ENCODE peak calls at places on chromosome 3, in seven cellular contexts. One of them, this sample, is unnamed.

GRCh38 chr3:190012314-190012782 is 108.3 kb downstream of the P3H2 start:
- DNase-seq in heart left ventricle: no peak
- DNase-seq in left lung: no peak
- DNase-seq in sigmoid colon: no peak
- DNase-seq in lung: no peak
- DNase-seq in stomach: no peak
- DNase-seq in psoas muscle: no peak
- DNase-seq in this sample: no peak

GRCh38 chr3:83193526-83193925 is 1432.1 kb upstream of the GBE1 start:
- DNase-seq in heart left ventricle: no peak
- DNase-seq in sigmoid colon: no peak
- DNase-seq in stomach: no peak
- DNase-seq in lung: no peak
- DNase-seq in psoas muscle: no peak
- DNase-seq in left lung: no peak
- DNase-seq in this sample: no peak

GRCh38 chr3:23175361-23176073 is 27.6 kb upstream of the UBE2E2 start:
- DNase-seq in sigmoid colon: no peak
- DNase-seq in left lung: no peak
- DNase-seq in heart left ventricle: no peak
- DNase-seq in lung: no peak
- DNase-seq in psoas muscle: no peak
- DNase-seq in stomach: no peak
- DNase-seq in this sample: no peak

GRCh38 chr3:45127130-45127822 is 18.9 kb downstream of the CDCP1 start:
- DNase-seq in lung: no peak
- DNase-seq in psoas muscle: no peak
- DNase-seq in sigmoid colon: no peak
- DNase-seq in stomach: no peak
- DNase-seq in left lung: no peak
- DNase-seq in heart left ventricle: no peak
- DNase-seq in this sample: no peak

GRCh38 chr3:125374996-125375941 is at the start of gene ZNF148:
- DNase-seq in psoas muscle: peak; percentile 95
- DNase-seq in stomach: peak; percentile 91
- DNase-seq in left lung: peak; percentile 93
- DNase-seq in lung: peak; percentile 91
- DNase-seq in heart left ventricle: peak; percentile 95
- DNase-seq in sigmoid colon: peak; percentile 93
- DNase-seq in this sample: peak; percentile 90

GRCh38 chr3:55860040-55860439 is 372.9 kb upstream of the WNT5A start:
- DNase-seq in psoas muscle: no peak
- DNase-seq in lung: no peak
- DNase-seq in left lung: no peak
- DNase-seq in sigmoid colon: no peak
- DNase-seq in heart left ventricle: no peak
- DNase-seq in stomach: no peak
- DNase-seq in this sample: no peak

GRCh38 chr3:22990291-22991200 is 212.6 kb upstream of the UBE2E2 start:
- DNase-seq in left lung: no peak
- DNase-seq in heart left ventricle: no peak
- DNase-seq in psoas muscle: no peak
- DNase-seq in stomach: no peak
- DNase-seq in lung: no peak
- DNase-seq in sigmoid colon: no peak
- DNase-seq in this sample: no peak

GRCh38 chr3:126557415-126557745 is 1.4 kb downstream of the C3orf22 start:
- DNase-seq in sigmoid colon: peak; percentile 50
- DNase-seq in lung: no peak
- DNase-seq in stomach: peak; percentile 21
- DNase-seq in heart left ventricle: peak; percentile 23
- DNase-seq in psoas muscle: peak; percentile 42
- DNase-seq in left lung: no peak
- DNase-seq in this sample: no peak

GRCh38 chr3:185717121-185717520 is 107.7 kb downstream of the IGF2BP2 start:
- DNase-seq in left lung: no peak
- DNase-seq in lung: no peak
- DNase-seq in stomach: no peak
- DNase-seq in heart left ventricle: no peak
- DNase-seq in sigmoid colon: no peak
- DNase-seq in psoas muscle: no peak
- DNase-seq in this sample: no peak

GRCh38 chr3:107421170-107421792 is 44.0 kb downstream of the CCDC54 start:
- DNase-seq in sigmoid colon: no peak
- DNase-seq in heart left ventricle: no peak
- DNase-seq in psoas muscle: no peak
- DNase-seq in lung: no peak
- DNase-seq in left lung: no peak
- DNase-seq in stomach: no peak
- DNase-seq in this sample: peak; percentile 29

GRCh38 chr3:14481018-14481645 is 59.0 kb downstream of the GRIP2 start:
- DNase-seq in stomach: no peak
- DNase-seq in psoas muscle: no peak
- DNase-seq in heart left ventricle: no peak
- DNase-seq in lung: no peak
- DNase-seq in left lung: no peak
- DNase-seq in sigmoid colon: no peak
- DNase-seq in this sample: no peak

GRCh38 chr3:177576754-177577153 is 379.5 kb upstream of the TBL1XR1 start:
- DNase-seq in left lung: no peak
- DNase-seq in heart left ventricle: no peak
- DNase-seq in psoas muscle: no peak
- DNase-seq in stomach: no peak
- DNase-seq in lung: no peak
- DNase-seq in sigmoid colon: no peak
- DNase-seq in this sample: no peak

GRCh38 chr3:167861649-167862048 is 126.1 kb downstream of the SERPINI1 start:
- DNase-seq in left lung: no peak
- DNase-seq in stomach: no peak
- DNase-seq in sigmoid colon: no peak
- DNase-seq in lung: no peak
- DNase-seq in psoas muscle: no peak
- DNase-seq in heart left ventricle: no peak
- DNase-seq in this sample: no peak

GRCh38 chr3:39541442-39541841 is 74.0 kb downstream of the MOBP start:
- DNase-seq in lung: no peak
- DNase-seq in sigmoid colon: no peak
- DNase-seq in psoas muscle: no peak
- DNase-seq in left lung: no peak
- DNase-seq in stomach: no peak
- DNase-seq in heart left ventricle: no peak
- DNase-seq in this sample: no peak

GRCh38 chr3:35639251-35640185 is at the start of gene ARPP21:
- DNase-seq in sigmoid colon: peak; percentile 46
- DNase-seq in heart left ventricle: peak; percentile 22
- DNase-seq in psoas muscle: peak; percentile 89
- DNase-seq in lung: no peak
- DNase-seq in stomach: no peak
- DNase-seq in left lung: no peak
- DNase-seq in this sample: peak; percentile 16

GRCh38 chr3:146746190-146746589 is 141.0 kb upstream of the PLSCR5 start:
- DNase-seq in stomach: no peak
- DNase-seq in heart left ventricle: no peak
- DNase-seq in left lung: no peak
- DNase-seq in psoas muscle: no peak
- DNase-seq in lung: no peak
- DNase-seq in sigmoid colon: no peak
- DNase-seq in this sample: no peak

GRCh38 chr3:161395115-161395514 is 23.8 kb upstream of the SPTSSB start:
- DNase-seq in stomach: no peak
- DNase-seq in left lung: no peak
- DNase-seq in lung: no peak
- DNase-seq in sigmoid colon: no peak
- DNase-seq in heart left ventricle: no peak
- DNase-seq in psoas muscle: no peak
- DNase-seq in this sample: no peak

GRCh38 chr3:36918050-36918449 is 26.8 kb downstream of the TRANK1 start:
- DNase-seq in lung: no peak
- DNase-seq in sigmoid colon: no peak
- DNase-seq in heart left ventricle: no peak
- DNase-seq in stomach: no peak
- DNase-seq in left lung: no peak
- DNase-seq in psoas muscle: no peak
- DNase-seq in this sample: no peak

GRCh38 chr3:39276746-39277145 is 3.1 kb downstream of the CX3CR1 start:
- DNase-seq in stomach: no peak
- DNase-seq in sigmoid colon: no peak
- DNase-seq in psoas muscle: no peak
- DNase-seq in lung: no peak
- DNase-seq in left lung: no peak
- DNase-seq in heart left ventricle: no peak
- DNase-seq in this sample: no peak

GRCh38 chr3:63975705-63976104 is 47.6 kb downstream of the PSMD6 start:
- DNase-seq in sigmoid colon: peak; percentile 81
- DNase-seq in stomach: no peak
- DNase-seq in heart left ventricle: peak; percentile 76
- DNase-seq in lung: no peak
- DNase-seq in left lung: no peak
- DNase-seq in psoas muscle: peak; percentile 85
- DNase-seq in this sample: peak; percentile 56

GRCh38 chr3:10310578-10310977 is 10.3 kb downstream of the SEC13 start:
- DNase-seq in lung: no peak
- DNase-seq in heart left ventricle: no peak
- DNase-seq in stomach: no peak
- DNase-seq in sigmoid colon: no peak
- DNase-seq in left lung: no peak
- DNase-seq in psoas muscle: no peak
- DNase-seq in this sample: no peak

GRCh38 chr3:15218689-15219088 is 12.6 kb downstream of the CAPN7 start:
- DNase-seq in psoas muscle: no peak
- DNase-seq in left lung: no peak
- DNase-seq in stomach: no peak
- DNase-seq in sigmoid colon: no peak
- DNase-seq in heart left ventricle: no peak
- DNase-seq in lung: no peak
- DNase-seq in this sample: no peak

GRCh38 chr3:192481638-192482037 is 245.7 kb downstream of the FGF12 start:
- DNase-seq in stomach: no peak
- DNase-seq in heart left ventricle: no peak
- DNase-seq in left lung: no peak
- DNase-seq in lung: no peak
- DNase-seq in psoas muscle: no peak
- DNase-seq in sigmoid colon: no peak
- DNase-seq in this sample: no peak

GRCh38 chr3:34053631-34054030 is 255.2 kb downstream of the PDCD6IP start:
- DNase-seq in sigmoid colon: no peak
- DNase-seq in stomach: no peak
- DNase-seq in left lung: no peak
- DNase-seq in lung: no peak
- DNase-seq in heart left ventricle: no peak
- DNase-seq in psoas muscle: no peak
- DNase-seq in this sample: no peak

GRCh38 chr3:49799761-49800160 is at the start of gene CDHR4:
- DNase-seq in heart left ventricle: peak; percentile 45
- DNase-seq in lung: no peak
- DNase-seq in sigmoid colon: no peak
- DNase-seq in stomach: no peak
- DNase-seq in psoas muscle: peak; percentile 67
- DNase-seq in left lung: no peak
- DNase-seq in this sample: no peak

GRCh38 chr3:178966299-178967183 is 105.1 kb downstream of the ZMAT3 start:
- DNase-seq in left lung: no peak
- DNase-seq in heart left ventricle: no peak
- DNase-seq in sigmoid colon: no peak
- DNase-seq in lung: no peak
- DNase-seq in psoas muscle: no peak
- DNase-seq in stomach: no peak
- DNase-seq in this sample: no peak
- H3K4me3 ChIP-seq in left lung: no peak overlapping the region
- H3K4me3 ChIP-seq in heart left ventricle: no peak overlapping the region
- H3K4me3 ChIP-seq in sigmoid colon: no peak overlapping the region
- H3K4me3 ChIP-seq in lung: no peak overlapping the region
- H3K4me3 ChIP-seq in psoas muscle: peak overlapping the region; percentile 31
- H3K4me3 ChIP-seq in stomach: no peak overlapping the region
- H3K4me3 ChIP-seq in this sample: no peak overlapping the region

GRCh38 chr3:112247900-112248299 is 46.1 kb downstream of the SLC9C1 start:
- DNase-seq in left lung: no peak
- DNase-seq in sigmoid colon: no peak
- DNase-seq in psoas muscle: no peak
- DNase-seq in heart left ventricle: no peak
- DNase-seq in lung: no peak
- DNase-seq in stomach: no peak
- DNase-seq in this sample: no peak

GRCh38 chr3:112253301-112253971 is 40.6 kb downstream of the SLC9C1 start:
- DNase-seq in psoas muscle: no peak
- DNase-seq in heart left ventricle: no peak
- DNase-seq in sigmoid colon: no peak
- DNase-seq in lung: no peak
- DNase-seq in left lung: no peak
- DNase-seq in stomach: no peak
- DNase-seq in this sample: no peak
- H3K36me3 ChIP-seq in psoas muscle: no peaks in the 10 kb centered on the region
- H3K36me3 ChIP-seq in heart left ventricle: no peaks in the 10 kb centered on the region
- H3K36me3 ChIP-seq in sigmoid colon: no peaks in the 10 kb centered on the region
- H3K36me3 ChIP-seq in lung: no peaks in the 10 kb centered on the region
- H3K36me3 ChIP-seq in left lung: no peaks in the 10 kb centered on the region
- H3K36me3 ChIP-seq in stomach: no peaks in the 10 kb centered on the region
- H3K36me3 ChIP-seq in this sample: no peaks in the 10 kb centered on the region

DNA sequence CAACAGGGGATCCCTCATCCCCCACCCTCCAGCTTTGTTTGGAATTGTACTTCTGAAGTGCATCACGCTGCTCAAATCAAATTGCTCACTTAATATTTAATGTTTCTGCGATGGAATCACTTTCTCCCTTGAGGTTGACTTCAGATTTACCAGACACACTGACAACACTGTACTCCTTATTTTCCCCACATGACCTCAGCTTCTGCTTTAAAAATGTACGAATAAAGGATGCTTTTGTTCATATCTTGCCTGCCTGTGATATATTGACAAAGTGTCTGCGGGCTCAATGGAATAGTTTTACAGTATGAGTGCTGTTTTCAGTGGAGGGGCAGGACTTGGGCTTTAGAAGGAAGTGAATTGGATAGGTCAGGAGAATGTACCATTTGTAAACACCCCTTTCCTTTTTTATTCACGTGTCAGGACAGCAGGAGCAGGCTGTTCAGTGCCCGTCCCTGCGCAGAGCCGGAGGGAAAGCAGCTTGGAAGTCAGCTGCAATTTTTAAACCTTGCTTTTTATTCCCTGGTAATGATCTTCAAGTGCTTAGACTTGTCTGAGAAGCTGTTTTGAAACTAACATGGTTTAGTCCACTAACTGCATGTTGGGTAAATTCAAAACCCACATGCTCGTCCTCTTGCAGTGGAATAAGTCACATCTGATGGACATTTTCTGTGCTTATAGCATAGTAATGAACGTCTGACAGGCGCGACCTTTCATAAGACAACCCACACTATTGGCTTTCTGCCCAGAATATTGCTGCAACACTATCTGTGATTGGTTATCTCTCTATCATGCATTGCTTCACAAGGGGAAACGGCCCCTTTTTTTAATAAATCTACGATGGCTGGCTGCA is 29.9 kb downstream of the MBNL1 start:
- DNase-seq in sigmoid colon: peak; percentile 86
- DNase-seq in lung: peak; percentile 77
- DNase-seq in left lung: no peak
- DNase-seq in stomach: peak; percentile 36
- DNase-seq in heart left ventricle: peak; percentile 48
- DNase-seq in psoas muscle: peak; percentile 77
- DNase-seq in this sample: peak; percentile 58
- H3K4me1 ChIP-seq in sigmoid colon: peaks cover 54% of the 10 kb centered on the region
- H3K4me1 ChIP-seq in lung: peaks cover 4% of the 10 kb centered on the region
- H3K4me1 ChIP-seq in left lung: peaks cover 90% of the 10 kb centered on the region
- H3K4me1 ChIP-seq in stomach: peaks cover 99% of the 10 kb centered on the region
- H3K4me1 ChIP-seq in heart left ventricle: peaks cover 93% of the 10 kb centered on the region
- H3K4me1 ChIP-seq in psoas muscle: peaks cover 53% of the 10 kb centered on the region
- H3K4me1 ChIP-seq in this sample: peaks cover 37% of the 10 kb centered on the region

GRCh38 chr3:3082547-3082924 is 27.6 kb downstream of the IL5RA start:
- DNase-seq in lung: no peak
- DNase-seq in left lung: no peak
- DNase-seq in psoas muscle: no peak
- DNase-seq in heart left ventricle: no peak
- DNase-seq in stomach: no peak
- DNase-seq in sigmoid colon: no peak
- DNase-seq in this sample: no peak
- H3K4me3 ChIP-seq in lung: no peak overlapping the region
- H3K4me3 ChIP-seq in left lung: no peak overlapping the region
- H3K4me3 ChIP-seq in psoas muscle: no peak overlapping the region
- H3K4me3 ChIP-seq in heart left ventricle: no peak overlapping the region
- H3K4me3 ChIP-seq in stomach: no peak overlapping the region
- H3K4me3 ChIP-seq in sigmoid colon: no peak overlapping the region
- H3K4me3 ChIP-seq in this sample: no peak overlapping the region

This sample was measured in thyroid gland.